ENCODE peak calls at places on chromosomes 12 and 14, in six cellular contexts. T is pancreas, X is lower lobe of right lung, Q is aorta, D is mucosa of descending colon, G is heart right ventricle. K is an unnamed sample.
A peak's percentile ranks its signal among the peaks of the same experiment; 100 is the strongest.

GRCh38 chr12:16189849-16190248 is 87.6 kb downstream of the SLC15A5 start:
- ATAC-seq in T (peak; percentile 40), X (no peak), Q (no peak), D (peak; percentile 80), G (no peak), K (no peak)

GRCh38 chr12:64240781-64241180 is 18.7 kb upstream of the KICS2 start:
- ATAC-seq in T (no peak), X (no peak), Q (no peak), D (no peak), G (no peak), K (no peak)

GRCh38 chr12:27237790-27238771 is 6.0 kb upstream of the STK38L start:
- ATAC-seq in T (peak; percentile 59), X (peak; percentile 78), Q (no peak), D (peak; percentile 65), G (peak; percentile 58), K (peak; percentile 48)

GRCh38 chr12:104467346-104467837 is 10.6 kb downstream of the CHST11 start:
- ATAC-seq in T (no peak), X (no peak), Q (no peak), D (no peak), G (no peak), K (no peak)

GRCh38 chr14:52906141-52906601 is 44.7 kb downstream of the FERMT2 start:
- ATAC-seq in T (no peak), X (no peak), Q (no peak), D (no peak), G (peak; percentile 45), K (peak; percentile 33)

GRCh38 chr12:50528800-50529199 is 24.0 kb downstream of the DIP2B start:
- ATAC-seq in T (no peak), X (no peak), Q (no peak), D (no peak), G (no peak), K (no peak)

GRCh38 chr12:131066207-131066885 is 112.6 kb downstream of the ADGRD1 start:
- ATAC-seq in T (no peak), X (no peak), Q (peak; percentile 27), D (no peak), G (peak; percentile 18), K (no peak)

GRCh38 chr14:93146119-93146518 is 30.4 kb upstream of the ITPK1 start:
- ATAC-seq in T (no peak), X (no peak), Q (no peak), D (no peak), G (no peak), K (no peak)

GRCh38 chr12:24600559-24600958 is 348.3 kb downstream of the BCAT1 start:
- ATAC-seq in T (no peak), X (no peak), Q (no peak), D (no peak), G (no peak), K (no peak)

GRCh38 chr14:103207038-103207403 is 83.8 kb downstream of the TNFAIP2 start:
- ATAC-seq in T (peak; percentile 83), X (peak; percentile 74), Q (peak; percentile 86), D (peak; percentile 71), G (peak; percentile 89), K (peak; percentile 79)

GRCh38 chr14:22471545-22472121 is 117.4 kb downstream of the DAD1 start:
- ATAC-seq in T (peak; percentile 83), X (peak; percentile 73), Q (no peak), D (peak; percentile 83), G (peak; percentile 54), K (no peak)

GRCh38 chr14:99930420-99931274 is 134.6 kb upstream of the EVL start:
- ATAC-seq in T (no peak), X (no peak), Q (peak; percentile 22), D (no peak), G (no peak), K (peak; percentile 31)

GRCh38 chr12:114213055-114213561 is 192.8 kb downstream of the TBX5 start:
- ATAC-seq in T (no peak), X (no peak), Q (no peak), D (peak; percentile 24), G (peak; percentile 82), K (no peak)

GRCh38 chr14:61621444-61621843 is 73.9 kb upstream of the HIF1A start:
- ATAC-seq in T (no peak), X (no peak), Q (no peak), D (no peak), G (no peak), K (no peak)

GRCh38 chr12:104747330-104747729 is 210.8 kb downstream of the SLC41A2 start:
- ATAC-seq in T (no peak), X (no peak), Q (no peak), D (no peak), G (no peak), K (no peak)

GRCh38 chr12:120292411-120292660 is 633 bp upstream of the RNU4-2 start:
- ATAC-seq in T (peak; percentile 9), X (peak; percentile 2), Q (peak; percentile 12), D (peak; percentile 4), G (peak; percentile 1), K (peak; percentile 0)

GRCh38 chr12:121391619-121392324 is 8.1 kb upstream of the RNF34 start:
- ATAC-seq in T (peak; percentile 20), X (peak; percentile 59), Q (no peak), D (peak; percentile 73), G (no peak), K (no peak)

GRCh38 chr14:90301580-90302181 is 30.1 kb downstream of the NRDE2 start:
- ATAC-seq in T (peak; percentile 84), X (peak; percentile 69), Q (peak; percentile 78), D (peak; percentile 66), G (peak; percentile 63), K (peak; percentile 71)

GRCh38 chr12:10211975-10212622 is 578 bp upstream of the GABARAPL1 start:
- ATAC-seq in T (peak; percentile 91), X (peak; percentile 94), Q (peak; percentile 96), D (peak; percentile 95), G (peak; percentile 92), K (peak; percentile 93)
- H3K4me3 ChIP-seq in T (peak overlapping the region; percentile 66), X (peak overlapping the region; percentile 81), Q (peak overlapping the region; percentile 97), D (peak overlapping the region; percentile 40), G (peak overlapping the region; percentile 82), K (peak overlapping the region; percentile 78)

GRCh38 chr12:22334696-22335290 is at the start of gene ST8SIA1:
- ATAC-seq in T (peak; percentile 60), X (peak; percentile 71), Q (peak; percentile 57), D (peak; percentile 59), G (peak; percentile 58), K (peak; percentile 57)

GRCh38 chr12:22332191-22332590 is 2.3 kb downstream of the ST8SIA1 start:
- ATAC-seq in T (no peak), X (no peak), Q (no peak), D (no peak), G (no peak), K (no peak)

GRCh38 chr12:22333751-22334695 is 484 bp downstream of the ST8SIA1 start:
- ATAC-seq in T (peak; percentile 29), X (peak; percentile 34), Q (no peak), D (peak; percentile 21), G (peak; percentile 9), K (peak; percentile 19)

GRCh38 chr12:22333186-22333745 is 1.2 kb downstream of the ST8SIA1 start:
- ATAC-seq in T (no peak), X (no peak), Q (no peak), D (no peak), G (no peak), K (no peak)
- H3K4me3 ChIP-seq in T (no peak overlapping the region), X (peak overlapping the region; percentile 63), Q (no peak overlapping the region), D (peak overlapping the region; percentile 26), G (peak overlapping the region; percentile 64), K (peak overlapping the region; percentile 54)

GRCh38 chr12:57863676-57864075 is 17.1 kb upstream of the CTDSP2 start:
- ATAC-seq in T (no peak), X (no peak), Q (no peak), D (no peak), G (no peak), K (no peak)

GRCh38 chr12:57861967-57862366 is 15.4 kb upstream of the CTDSP2 start:
- ATAC-seq in T (no peak), X (no peak), Q (no peak), D (no peak), G (no peak), K (no peak)

GRCh38 chr12:57866308-57867019 is 19.9 kb upstream of the CTDSP2 start:
- ATAC-seq in T (no peak), X (no peak), Q (no peak), D (no peak), G (no peak), K (no peak)

GRCh38 chr12:57864382-57864781 is 17.9 kb upstream of the CTDSP2 start:
- ATAC-seq in T (peak; percentile 8), X (peak; percentile 2), Q (peak; percentile 23), D (peak; percentile 34), G (peak; percentile 3), K (no peak)

DNA sequence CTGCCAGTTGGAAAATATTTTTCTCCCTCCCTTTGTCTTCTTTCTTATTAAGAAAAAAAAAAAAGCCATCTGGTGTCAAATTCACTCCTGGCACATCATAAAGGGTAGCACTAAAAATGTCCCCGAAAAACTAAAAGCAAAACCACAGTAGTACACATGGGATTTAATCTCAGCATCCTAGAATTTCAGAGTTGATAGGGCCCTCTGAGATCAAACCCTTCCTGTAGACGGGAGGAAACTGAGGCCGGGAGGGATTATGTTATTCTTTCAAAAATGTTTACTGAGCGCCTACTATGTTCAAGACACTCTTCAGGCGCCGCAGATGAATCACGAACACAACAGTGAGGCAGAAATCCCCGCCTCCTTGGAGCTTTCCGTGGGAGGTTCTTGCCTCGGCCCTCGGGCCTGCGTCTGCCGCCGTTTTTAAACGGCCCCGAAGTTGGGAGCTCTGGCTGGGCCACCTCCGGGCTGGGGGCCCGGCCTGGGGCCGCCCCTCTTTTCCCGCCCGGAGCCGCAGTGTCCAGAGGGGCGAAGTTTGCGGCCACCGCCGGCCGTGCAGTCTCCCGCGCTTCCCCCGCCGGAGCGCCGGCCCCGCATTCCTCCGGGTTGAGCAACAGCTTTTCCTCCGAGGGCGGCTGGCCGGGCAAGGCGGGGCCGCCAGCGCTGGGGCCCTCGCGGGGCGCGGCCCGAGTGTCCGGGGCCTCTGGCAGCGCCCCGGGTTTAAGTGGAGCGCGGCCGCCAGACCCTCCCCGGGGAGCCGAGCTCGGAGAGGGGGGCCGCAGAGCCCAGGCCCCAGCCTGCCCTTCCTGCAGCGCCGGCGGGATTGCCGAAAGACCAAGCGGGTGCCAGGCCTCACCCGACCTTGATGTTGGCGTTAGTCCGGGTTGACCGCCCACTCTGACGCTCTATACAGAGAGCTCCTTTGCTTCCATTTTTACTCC is 18.6 kb upstream of the CTDSP2 start:
- ATAC-seq in T (peak; percentile 94), X (peak; percentile 98), Q (peak; percentile 92), D (peak; percentile 94), G (peak; percentile 94), K (peak; percentile 92)
- H3K4me3 ChIP-seq in T (peak overlapping the region; percentile 53), X (peak overlapping the region; percentile 60), Q (peak overlapping the region; percentile 29), D (peak overlapping the region; percentile 30), G (peak overlapping the region; percentile 58), K (peak overlapping the region; percentile 41)

DNA sequence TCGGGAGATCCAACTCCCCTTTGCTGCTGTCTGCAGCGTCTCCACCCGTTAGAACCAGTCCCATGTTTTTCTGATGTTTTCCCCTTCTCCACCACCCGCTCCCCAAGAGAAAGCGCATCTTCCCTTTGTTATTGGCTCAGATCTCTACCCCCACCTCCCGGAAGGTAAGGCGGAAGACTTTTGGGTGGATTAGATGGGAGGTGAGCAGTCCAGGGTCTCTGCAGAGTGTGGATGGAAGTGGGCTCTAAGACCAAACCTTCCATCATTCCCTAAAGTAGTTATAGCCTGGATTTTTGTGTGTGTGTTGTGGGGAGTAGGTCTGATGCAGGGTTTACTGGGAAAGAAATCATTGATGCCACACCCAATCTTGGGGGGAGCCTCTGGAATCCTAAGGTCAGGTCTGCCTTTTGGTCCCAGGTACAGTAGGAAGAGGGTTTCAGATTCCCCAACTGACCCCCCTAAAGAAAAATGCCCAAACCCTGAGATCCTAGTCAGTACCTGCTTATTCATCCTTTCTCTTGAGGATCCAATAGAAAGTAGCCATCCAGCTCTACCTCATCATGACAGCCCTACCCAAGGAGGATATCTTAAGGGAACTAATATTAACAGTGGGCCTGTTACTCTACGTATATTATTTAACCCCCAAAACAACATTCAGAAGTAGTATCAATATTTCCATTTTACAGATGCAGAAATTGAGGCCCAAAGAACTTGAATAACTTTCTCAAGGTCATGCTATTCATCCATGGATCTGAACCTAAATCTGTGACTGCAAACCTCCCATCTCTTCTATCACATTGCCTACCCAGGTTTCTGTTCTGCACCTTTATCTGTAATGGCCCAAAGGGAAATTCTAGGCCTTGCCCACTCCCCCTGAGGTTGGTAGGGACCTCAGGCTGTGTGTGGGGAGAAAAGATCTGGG is 1.0 kb downstream of the KIF5A start:
- ATAC-seq in T (no peak), X (no peak), Q (no peak), D (no peak), G (no peak), K (no peak)
- H3K4me3 ChIP-seq in T (no peak overlapping the region), X (no peak overlapping the region), Q (no peak overlapping the region), D (no peak overlapping the region), G (no peak overlapping the region), K (no peak overlapping the region)